ENCODE peak calls at places on chromosome 7, in four cellular contexts. G is keratinocyte, F is NCI-H2107, U is heart left ventricle. S is an unnamed sample.

GRCh38 chr7:18019562-18019961 is 8.1 kb downstream of the PRPS1L1 start:
- DNase-seq in G (peak; percentile 11), U (no peak), F (no peak), S (no peak)

GRCh38 chr7:22125436-22125835 is 179.7 kb upstream of the CDCA7L start:
- DNase-seq in U (no peak), G (no peak), F (no peak), S (no peak)

GRCh38 chr7:18386590-18386989 is 109.0 kb upstream of the HDAC9 start:
- DNase-seq in F (no peak), G (no peak), U (no peak), S (no peak)

GRCh38 chr7:25032774-25033743 is 53.1 kb upstream of the OSBPL3 start:
- DNase-seq in G (no peak), F (no peak), U (no peak), S (no peak)

GRCh38 chr7:80772347-80773101 is 134.1 kb downstream of the CD36 start:
- DNase-seq in G (no peak), F (no peak), U (no peak), S (no peak)

GRCh38 chr7:45575501-45576248 is 1.5 kb downstream of the ADCY1 start:
- DNase-seq in U (no peak), G (no peak), F (no peak), S (no peak)

GRCh38 chr7:42456756-42457276 is 219.8 kb upstream of the GLI3 start:
- DNase-seq in G (no peak), F (no peak), U (no peak), S (no peak)

GRCh38 chr7:32093415-32094408 is 23.5 kb upstream of the PDE1C start:
- DNase-seq in G (no peak), F (no peak), U (no peak), S (peak; percentile 59)

GRCh38 chr7:132117181-132117580 is 459.1 kb downstream of the PLXNA4 start:
- DNase-seq in U (no peak), F (no peak), G (peak; percentile 54), S (no peak)

GRCh38 chr7:51288896-51289607 is 27.6 kb downstream of the COBL start:
- DNase-seq in F (peak; percentile 46), G (no peak), U (no peak), S (no peak)

GRCh38 chr7:1223196-1224092 is 9.2 kb upstream of the UNCX start:
- DNase-seq in F (no peak), G (no peak), U (no peak), S (no peak)

GRCh38 chr7:32264667-32265284 is 194.6 kb upstream of the PDE1C start:
- DNase-seq in U (no peak), G (no peak), F (no peak), S (no peak)

GRCh38 chr7:8125680-8126444 is 136.1 kb downstream of the ICA1 start:
- DNase-seq in G (no peak), U (no peak), F (no peak), S (no peak)

GRCh38 chr7:1290262-1291039 is 57.8 kb downstream of the UNCX start:
- DNase-seq in G (no peak), U (no peak), F (peak; percentile 52), S (no peak)

GRCh38 chr7:44415510-44415909 is 74.9 kb downstream of the NUDCD3 start:
- DNase-seq in G (no peak), F (no peak), U (no peak), S (no peak)

GRCh38 chr7:32905175-32905662 is 13.7 kb upstream of the KBTBD2 start:
- DNase-seq in U (peak; percentile 62), F (no peak), G (no peak), S (no peak)

GRCh38 chr7:33986951-33987948 is 81.9 kb downstream of the BMPER start:
- DNase-seq in U (no peak), F (no peak), G (peak; percentile 93), S (no peak)

GRCh38 chr7:113730309-113730955 is 188.4 kb downstream of the PPP1R3A start:
- DNase-seq in F (no peak), G (peak; percentile 2), U (no peak), S (no peak)

GRCh38 chr7:36871863-36872262 is 147.6 kb upstream of the AOAH start:
- DNase-seq in G (no peak), U (no peak), F (no peak), S (no peak)

GRCh38 chr7:117322741-117323584 is at the start of gene WNT2:
- DNase-seq in G (no peak), F (no peak), U (no peak), S (no peak)

GRCh38 chr7:29297194-29297890 is 102.8 kb downstream of the CHN2 start:
- DNase-seq in G (no peak), F (no peak), U (no peak), S (no peak)

GRCh38 chr7:30201161-30201666 is 66.4 kb downstream of the MTURN start:
- DNase-seq in U (no peak), G (no peak), F (no peak), S (no peak)

GRCh38 chr7:105677803-105678583 is 96.7 kb upstream of the EFCAB10 start:
- DNase-seq in G (no peak), F (no peak), U (no peak), S (no peak)